ENCODE peak calls at places on chromosomes 3 and 15, in five cellular contexts. One of them, this sample, is unnamed.

GRCh38 chr15:32028921-32029320 is 1.4 kb upstream of the CHRNA7 start:
- DNase-seq in AG09309: no peak
- DNase-seq in left ventricle myocardium inferior: no peak
- DNase-seq in A549: no peak
- DNase-seq in adrenal gland: no peak
- DNase-seq in this sample: no peak

GRCh38 chr3:107524214-107525100 is 1.7 kb downstream of the BBX start:
- DNase-seq in left ventricle myocardium inferior: peak; percentile 49
- DNase-seq in adrenal gland: peak; percentile 77
- DNase-seq in A549: no peak
- DNase-seq in AG09309: no peak
- DNase-seq in this sample: peak; percentile 68

GRCh38 chr3:139530717-139531116 is 8.8 kb downstream of the RBP1 start:
- DNase-seq in left ventricle myocardium inferior: no peak
- DNase-seq in adrenal gland: no peak
- DNase-seq in AG09309: no peak
- DNase-seq in A549: no peak
- DNase-seq in this sample: no peak

GRCh38 chr3:129992781-129993180 is 18.3 kb downstream of the TRH start:
- DNase-seq in A549: peak; percentile 49
- DNase-seq in adrenal gland: no peak
- DNase-seq in AG09309: no peak
- DNase-seq in left ventricle myocardium inferior: no peak
- DNase-seq in this sample: peak; percentile 18

GRCh38 chr15:51842852-51843737 is 13.6 kb downstream of the TMOD3 start:
- DNase-seq in left ventricle myocardium inferior: no peak
- DNase-seq in AG09309: no peak
- DNase-seq in A549: no peak
- DNase-seq in adrenal gland: no peak
- DNase-seq in this sample: peak; percentile 75

GRCh38 chr3:66863205-66864135 is 134.6 kb upstream of the KBTBD8 start:
- DNase-seq in A549: no peak
- DNase-seq in AG09309: no peak
- DNase-seq in left ventricle myocardium inferior: no peak
- DNase-seq in adrenal gland: no peak
- DNase-seq in this sample: no peak

GRCh38 chr3:8660781-8661180 is 16.2 kb upstream of the SSUH2 start:
- DNase-seq in AG09309: no peak
- DNase-seq in left ventricle myocardium inferior: no peak
- DNase-seq in adrenal gland: no peak
- DNase-seq in A549: no peak
- DNase-seq in this sample: no peak

GRCh38 chr3:72458365-72458764 is 389.9 kb downstream of the SHQ1 start:
- DNase-seq in A549: no peak
- DNase-seq in adrenal gland: no peak
- DNase-seq in left ventricle myocardium inferior: no peak
- DNase-seq in AG09309: no peak
- DNase-seq in this sample: no peak

GRCh38 chr15:81317642-81318017 is 6.3 kb downstream of the STARD5 start:
- DNase-seq in adrenal gland: no peak
- DNase-seq in A549: no peak
- DNase-seq in AG09309: no peak
- DNase-seq in left ventricle myocardium inferior: no peak
- DNase-seq in this sample: no peak

GRCh38 chr3:13879946-13880810 is at the start of gene WNT7A:
- DNase-seq in adrenal gland: no peak
- DNase-seq in A549: peak; percentile 81
- DNase-seq in AG09309: no peak
- DNase-seq in left ventricle myocardium inferior: no peak
- DNase-seq in this sample: peak; percentile 53

GRCh38 chr3:187044206-187044605 is 95.1 kb downstream of the RPL39L start:
- DNase-seq in adrenal gland: no peak
- DNase-seq in AG09309: no peak
- DNase-seq in A549: no peak
- DNase-seq in left ventricle myocardium inferior: peak; percentile 28
- DNase-seq in this sample: no peak

GRCh38 chr3:10551821-10552630 is 46.6 kb upstream of the ATP2B2 start:
- DNase-seq in A549: peak; percentile 25
- DNase-seq in AG09309: peak; percentile 3
- DNase-seq in adrenal gland: no peak
- DNase-seq in left ventricle myocardium inferior: no peak
- DNase-seq in this sample: peak; percentile 96

GRCh38 chr15:73015493-73015892 is 36.8 kb upstream of the NEO1 start:
- DNase-seq in adrenal gland: no peak
- DNase-seq in A549: no peak
- DNase-seq in left ventricle myocardium inferior: no peak
- DNase-seq in AG09309: no peak
- DNase-seq in this sample: no peak
- TF ChIP-seq CTCF in adrenal gland: no peak
- TF ChIP-seq CTCF in A549: no peak
- TF ChIP-seq CTCF in left ventricle myocardium inferior: no peak
- TF ChIP-seq CTCF in AG09309: no peak
- TF ChIP-seq CTCF in this sample: no peak

DNA sequence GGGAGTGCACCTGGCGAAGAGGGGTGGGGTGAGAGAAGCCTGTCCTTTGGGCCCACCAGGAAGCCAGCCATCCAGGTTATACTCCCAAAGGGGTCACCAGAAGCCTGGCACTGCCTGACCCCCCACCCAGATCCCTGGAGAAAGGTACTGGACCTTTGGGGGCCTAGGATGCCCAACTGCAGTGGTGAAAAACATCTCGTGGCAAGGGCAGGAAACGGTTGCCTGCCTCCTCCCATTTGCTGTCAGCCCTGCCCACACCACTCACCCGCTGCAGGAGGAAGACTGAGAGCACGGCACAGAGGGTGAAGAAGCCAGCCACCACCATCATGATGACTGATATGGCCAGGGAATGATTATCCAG is 2.2 kb upstream of the ULK3 start:
- DNase-seq in adrenal gland: no peak
- DNase-seq in left ventricle myocardium inferior: no peak
- DNase-seq in A549: no peak
- DNase-seq in AG09309: no peak
- DNase-seq in this sample: no peak
- TF ChIP-seq CTCF in adrenal gland: no peak
- TF ChIP-seq CTCF in left ventricle myocardium inferior: no peak
- TF ChIP-seq CTCF in A549: no peak
- TF ChIP-seq CTCF in AG09309: no peak
- TF ChIP-seq CTCF in this sample: no peak

GRCh38 chr15:89081878-89082277 is 6.4 kb upstream of the ABHD2 start:
- DNase-seq in AG09309: no peak
- DNase-seq in A549: no peak
- DNase-seq in left ventricle myocardium inferior: no peak
- DNase-seq in adrenal gland: no peak
- DNase-seq in this sample: no peak
- TF ChIP-seq CTCF in AG09309: no peak
- TF ChIP-seq CTCF in A549: no peak
- TF ChIP-seq CTCF in left ventricle myocardium inferior: no peak
- TF ChIP-seq CTCF in adrenal gland: no peak
- TF ChIP-seq CTCF in this sample: no peak

DNA sequence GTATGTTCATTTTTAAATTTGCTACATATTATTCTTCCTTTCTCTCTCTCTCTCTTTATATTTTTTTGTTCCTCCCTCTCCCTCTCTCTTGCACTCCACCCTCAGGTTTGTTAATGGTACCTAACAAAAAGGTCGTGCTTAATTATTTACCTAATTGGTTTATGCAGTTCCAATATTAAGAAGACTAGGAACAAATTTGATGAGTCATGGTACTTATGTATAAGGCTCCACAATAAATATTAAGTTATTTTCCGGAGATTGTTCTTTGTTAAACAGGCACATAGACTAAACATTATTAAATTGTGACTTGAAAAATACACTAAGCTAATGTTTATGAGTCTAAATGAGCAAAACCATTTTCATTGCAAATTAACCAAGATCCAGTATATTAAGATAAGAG is 1200.8 kb upstream of the ALCAM start:
- DNase-seq in adrenal gland: no peak
- DNase-seq in A549: no peak
- DNase-seq in left ventricle myocardium inferior: no peak
- DNase-seq in AG09309: no peak
- DNase-seq in this sample: no peak
- TF ChIP-seq CTCF in adrenal gland: no peak
- TF ChIP-seq CTCF in A549: no peak
- TF ChIP-seq CTCF in left ventricle myocardium inferior: no peak
- TF ChIP-seq CTCF in AG09309: no peak
- TF ChIP-seq CTCF in this sample: no peak

DNA sequence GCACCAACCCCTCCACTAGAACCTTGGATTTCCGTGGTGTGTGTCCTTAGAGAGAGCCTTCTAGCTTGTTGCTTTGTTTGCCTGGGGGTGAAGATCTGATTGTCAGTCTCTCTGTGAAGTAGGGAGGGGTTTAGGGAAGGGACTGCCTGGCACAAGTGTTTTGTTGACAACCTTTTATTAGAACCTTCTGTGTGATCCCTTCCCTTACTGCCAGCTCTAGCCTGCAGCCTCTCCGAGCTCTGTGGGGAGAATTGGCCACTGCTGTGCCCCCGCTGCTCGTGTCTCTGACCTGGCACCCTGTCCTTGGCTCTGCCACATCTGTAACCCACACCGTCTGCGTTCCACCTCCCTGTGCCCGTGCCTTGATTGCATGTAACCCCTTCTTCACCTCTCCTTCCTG is 30.9 kb upstream of the PCSK6 start:
- DNase-seq in adrenal gland: no peak
- DNase-seq in A549: no peak
- DNase-seq in left ventricle myocardium inferior: no peak
- DNase-seq in AG09309: no peak
- DNase-seq in this sample: no peak
- TF ChIP-seq CTCF in adrenal gland: no peak
- TF ChIP-seq CTCF in A549: no peak
- TF ChIP-seq CTCF in left ventricle myocardium inferior: no peak
- TF ChIP-seq CTCF in AG09309: no peak
- TF ChIP-seq CTCF in this sample: no peak

This sample was measured in MCF 10A.